ENCODE peak calls at places on chromosomes 5 and 9, in nine cellular contexts. L is HepG2, E is stomach, B is SK-N-SH, S is HCT116, O is prostate gland, R is transverse colon, Z is GM23338, H is H1. N is an unnamed sample.

GRCh38 chr5:94407023-94407422 is 211.4 kb downstream of the KIAA0825 start:
- DNase-seq in B (no peak), L (no peak), R (no peak), Z (no peak), O (no peak), H (no peak), S (no peak), E (no peak), N (no peak)

GRCh38 chr5:109413463-109413862 is 3.7 kb upstream of the PJA2 start:
- DNase-seq in L (peak), B (no peak), S (no peak), E (peak), R (peak), Z (peak), H (no peak), O (no peak), N (no peak)

GRCh38 chr5:2038337-2039179 is 155.8 kb upstream of the IRX4 start:
- DNase-seq in S (peak), B (peak), R (peak), E (peak), O (peak), Z (peak), H (peak), L (peak), N (no peak)

GRCh38 chr5:111461261-111461671 is 51.1 kb downstream of the STARD4 start:
- DNase-seq in S (no peak), L (no peak), H (peak), B (peak), Z (peak), O (no peak), E (no peak), R (no peak), N (no peak)

GRCh38 chr9:136103651-136104487 is 8.8 kb upstream of the NACC2 start:
- DNase-seq in L (no peak), E (peak), R (peak), Z (peak), S (no peak), B (no peak), H (peak), O (no peak), N (no peak)

GRCh38 chr9:124010665-124011321 is 775 bp upstream of the LHX2 start:
- DNase-seq in Z (peak), L (no peak), E (no peak), O (no peak), B (peak), R (no peak), S (no peak), H (peak), N (no peak)

GRCh38 chr9:34124103-34124502 is 2.4 kb downstream of the DCAF12 start:
- DNase-seq in B (no peak), S (no peak), O (no peak), R (no peak), H (no peak), Z (no peak), L (no peak), E (no peak), N (no peak)

GRCh38 chr5:154010660-154011059 is 28.1 kb downstream of the FAM114A2 start:
- DNase-seq in H (no peak), B (no peak), L (no peak), S (no peak), R (no peak), Z (no peak), O (no peak), E (no peak), N (no peak)

GRCh38 chr9:19201899-19202891 is 28.3 kb upstream of the DENND4C start:
- DNase-seq in Z (peak), R (peak), H (no peak), E (peak), O (peak), S (no peak), L (peak), B (peak), N (no peak)

GRCh38 chr5:89343666-89344065 is 460.7 kb upstream of the MEF2C start:
- DNase-seq in O (no peak), S (no peak), H (no peak), L (no peak), B (no peak), Z (no peak), E (no peak), R (peak), N (no peak)
- TF ChIP-seq POLR2AphosphoS5 in O (no peak), S (no peak), H (no peak), L (no peak), B (no peak), Z (no peak), E (no peak), R (no peak), N (no peak)

GRCh38 chr9:133960568-133961129 is 31.5 kb downstream of the VAV2 start:
- DNase-seq in O (no peak), R (no peak), E (peak), H (no peak), L (no peak), B (no peak), S (no peak), Z (peak), N (no peak)
- TF ChIP-seq CTCF in O (no peak), R (no peak), E (no peak), H (no peak), L (no peak), B (no peak), S (no peak), Z (no peak), N (no peak)

DNA sequence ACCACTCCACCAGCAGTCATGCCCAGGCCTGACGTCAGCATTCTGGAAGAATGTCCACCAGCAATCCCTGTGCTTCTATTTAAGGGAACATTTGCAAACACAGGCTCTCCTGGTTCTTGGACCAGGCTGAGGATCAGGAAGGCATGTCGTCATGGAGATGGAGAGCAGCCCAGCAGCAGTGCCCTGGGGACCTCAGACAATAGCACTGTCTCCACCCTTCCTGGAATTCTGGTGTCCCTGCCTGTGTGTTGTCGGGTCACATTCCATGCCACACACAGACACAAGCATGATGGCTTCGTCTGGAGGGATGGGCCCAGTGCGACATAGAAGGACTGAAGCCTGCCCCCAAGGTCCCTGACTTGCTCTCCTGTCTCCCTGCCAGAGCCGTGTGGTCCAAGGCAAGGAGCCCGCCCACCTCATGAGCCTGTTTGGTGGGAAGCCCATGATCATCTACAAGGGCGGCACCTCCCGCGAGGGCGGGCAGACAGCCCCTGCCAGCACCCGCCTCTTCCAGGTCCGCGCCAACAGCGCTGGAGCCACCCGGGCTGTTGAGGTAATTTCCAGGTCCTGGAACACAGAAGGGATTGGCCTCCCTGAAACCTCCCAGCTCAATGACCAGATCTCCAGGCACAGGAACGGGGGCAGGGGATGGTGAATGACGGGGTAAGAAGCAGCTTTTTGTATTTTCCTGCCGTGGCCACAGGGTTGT is 43.8 kb downstream of the STOM start:
- DNase-seq in Z (peak), S (no peak), O (peak), R (peak), L (no peak), H (no peak), B (no peak), E (peak), N (no peak)
- TF ChIP-seq POLR2AphosphoS5 in Z (no peak), S (no peak), O (peak), R (peak), L (no peak), H (no peak), B (no peak), E (peak), N (peak)

GRCh38 chr5:57887851-57888621 is 405.4 kb upstream of the ACTBL2 start:
- DNase-seq in B (peak), E (peak), Z (peak), L (peak), R (peak), H (no peak), O (peak), S (peak), N (no peak)
- TF ChIP-seq CTCF in B (peak), E (no peak), Z (peak), L (peak), R (peak), H (peak), O (no peak), S (peak), N (no peak)

DNA sequence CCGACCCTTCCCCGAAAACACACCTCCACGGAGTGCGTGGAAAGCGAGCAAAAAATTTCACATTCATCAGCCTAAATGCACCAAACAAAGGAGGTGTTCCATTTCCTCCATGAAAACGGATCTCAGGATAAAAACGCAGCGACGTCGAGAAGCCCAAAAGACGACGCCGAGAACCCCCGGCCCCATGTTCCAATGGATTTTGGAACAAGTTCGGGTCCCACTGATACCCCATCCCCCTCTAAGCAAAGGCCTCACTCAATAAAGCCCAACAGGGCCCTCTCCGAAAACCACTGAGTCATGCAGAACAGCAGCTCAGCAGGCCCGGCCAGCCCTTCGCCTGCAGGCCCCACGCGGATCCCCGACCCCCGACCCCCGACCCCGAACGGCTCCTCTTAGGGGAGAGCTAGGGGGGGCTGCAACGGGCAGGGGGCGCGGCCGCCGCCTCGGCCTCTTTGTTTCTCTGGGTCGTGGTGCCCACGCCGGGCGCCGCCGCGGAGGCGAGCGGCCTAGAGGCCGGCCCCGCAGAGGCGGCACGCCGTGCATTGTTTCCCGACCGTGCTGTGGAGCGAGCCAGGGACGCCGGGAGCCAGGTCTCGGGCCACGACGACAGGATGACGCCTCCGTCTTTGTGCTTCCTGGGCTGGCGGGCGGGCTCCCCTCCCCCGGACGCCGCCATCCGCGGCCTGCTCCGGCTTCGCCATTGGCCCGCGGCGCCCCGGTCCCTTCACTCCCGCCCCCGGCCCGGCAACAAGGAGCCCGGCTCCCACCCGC is 915 bp downstream of the ZFAND5 start:
- DNase-seq in E (peak), L (peak), S (no peak), B (peak), H (peak), R (peak), Z (peak), O (peak), N (no peak)
- TF ChIP-seq POLR2AphosphoS5 in E (peak), L (no peak), S (no peak), B (no peak), H (peak), R (no peak), Z (no peak), O (peak), N (peak)

N was measured in vagina.